ENCODE peak calls at places on chromosomes 5 and 9, in five cellular contexts. One of them, this sample, is unnamed.

GRCh38 chr9:123912167-123912897 is 17.6 kb downstream of the DENND1A start:
- DNase-seq in GDM1: no peak
- DNase-seq in A549: no peak
- DNase-seq in AG10803: no peak
- DNase-seq in body of pancreas: no peak
- DNase-seq in this sample: no peak

GRCh38 chr9:30851600-30851999 is 1532.8 kb upstream of the ACO1 start:
- DNase-seq in A549: no peak
- DNase-seq in body of pancreas: no peak
- DNase-seq in AG10803: no peak
- DNase-seq in GDM1: no peak
- DNase-seq in this sample: no peak

GRCh38 chr5:143001764-143002351 is 231.7 kb downstream of the ARHGAP26 start:
- DNase-seq in A549: no peak
- DNase-seq in AG10803: peak
- DNase-seq in body of pancreas: no peak
- DNase-seq in GDM1: no peak
- DNase-seq in this sample: peak

GRCh38 chr5:178428341-178429155 is 161.6 kb downstream of the COL23A1 start:
- DNase-seq in AG10803: no peak
- DNase-seq in body of pancreas: peak
- DNase-seq in GDM1: no peak
- DNase-seq in A549: no peak
- DNase-seq in this sample: no peak

GRCh38 chr9:111632695-111633388 is 1.7 kb downstream of the DNAJC25 start:
- DNase-seq in AG10803: no peak
- DNase-seq in GDM1: no peak
- DNase-seq in body of pancreas: no peak
- DNase-seq in A549: no peak
- DNase-seq in this sample: no peak

GRCh38 chr5:171750316-171750788 is 35.3 kb upstream of the SMIM23 start:
- DNase-seq in A549: peak
- DNase-seq in AG10803: peak
- DNase-seq in GDM1: no peak
- DNase-seq in body of pancreas: peak
- DNase-seq in this sample: peak

GRCh38 chr5:143657814-143658395 is 154.1 kb upstream of the HMHB1 start:
- DNase-seq in A549: no peak
- DNase-seq in GDM1: no peak
- DNase-seq in body of pancreas: no peak
- DNase-seq in AG10803: peak
- DNase-seq in this sample: peak

GRCh38 chr9:38443181-38443580 is 18.9 kb upstream of the IGFBPL1 start:
- DNase-seq in body of pancreas: peak
- DNase-seq in GDM1: no peak
- DNase-seq in AG10803: no peak
- DNase-seq in A549: peak
- DNase-seq in this sample: peak

GRCh38 chr5:95080456-95080855 is 204.4 kb downstream of the MCTP1 start:
- DNase-seq in GDM1: no peak
- DNase-seq in A549: no peak
- DNase-seq in AG10803: no peak
- DNase-seq in body of pancreas: no peak
- DNase-seq in this sample: no peak

GRCh38 chr9:112945620-112946208 is 55.0 kb upstream of the SLC46A2 start:
- DNase-seq in A549: peak
- DNase-seq in GDM1: no peak
- DNase-seq in AG10803: no peak
- DNase-seq in body of pancreas: no peak
- DNase-seq in this sample: no peak

GRCh38 chr9:5608298-5609254 is 20.3 kb upstream of the RIC1 start:
- DNase-seq in GDM1: no peak
- DNase-seq in AG10803: no peak
- DNase-seq in body of pancreas: no peak
- DNase-seq in A549: no peak
- DNase-seq in this sample: peak

GRCh38 chr5:127585661-127586060 is 63.2 kb upstream of the CTXN3 start:
- DNase-seq in GDM1: no peak
- DNase-seq in A549: no peak
- DNase-seq in AG10803: no peak
- DNase-seq in body of pancreas: no peak
- DNase-seq in this sample: no peak

GRCh38 chr9:125421156-125421555 is 159.5 kb downstream of the GAPVD1 start:
- DNase-seq in A549: no peak
- DNase-seq in body of pancreas: no peak
- DNase-seq in GDM1: no peak
- DNase-seq in AG10803: no peak
- DNase-seq in this sample: no peak

GRCh38 chr5:178340187-178340586 is 107.6 kb upstream of the PHYKPL start:
- DNase-seq in A549: no peak
- DNase-seq in body of pancreas: peak
- DNase-seq in GDM1: peak
- DNase-seq in AG10803: no peak
- DNase-seq in this sample: no peak

This sample was measured in adipocyte.